ENCODE peak calls at places on chromosomes 16 and 17, in nine cellular contexts. E, S, V, H, K, J, C, B and Y are unnamed samples.

GRCh38 chr16:87541004-87541881 is 48.4 kb upstream of the ZCCHC14 start:
- DNase-seq in E (no peak), S (no peak), V (peak; percentile 35), H (no peak), K (peak; percentile 67), J (peak; percentile 33), C (no peak), B (peak; percentile 79), Y (peak; percentile 16)

GRCh38 chr16:1101133-1101532 is 5.1 kb upstream of the C1QTNF8 start:
- DNase-seq in E (no peak), S (no peak), V (no peak), H (no peak), K (no peak), J (no peak), C (no peak), B (no peak), Y (no peak)

GRCh38 chr17:42984486-42984885 is 4.1 kb downstream of the RUNDC1 start:
- DNase-seq in E (no peak), S (no peak), V (no peak), H (no peak), K (no peak), J (no peak), C (no peak), B (no peak), Y (no peak)

GRCh38 chr17:45946841-45947256 is 52.2 kb upstream of the STH start:
- DNase-seq in E (no peak), S (no peak), V (no peak), H (no peak), K (no peak), J (no peak), C (no peak), B (no peak), Y (no peak)

GRCh38 chr17:78112508-78113471 is 15.8 kb downstream of the TMC6 start:
- DNase-seq in E (peak; percentile 89), S (peak; percentile 78), V (peak; percentile 58), H (peak; percentile 74), K (no peak), J (peak; percentile 85), C (peak; percentile 86), B (peak; percentile 13), Y (peak; percentile 68)

GRCh38 chr17:45018514-45019176 is 32.8 kb downstream of the DCAKD start:
- DNase-seq in E (no peak), S (no peak), V (peak; percentile 30), H (no peak), K (no peak), J (peak; percentile 41), C (peak; percentile 28), B (peak; percentile 11), Y (no peak)

GRCh38 chr16:35599429-35600165 is 2140.2 kb downstream of the TP53TG3F start:
- DNase-seq in E (no peak), S (no peak), V (no peak), H (no peak), K (no peak), J (no peak), C (no peak), B (no peak), Y (no peak)

GRCh38 chr16:16992986-16993783 is 477.6 kb downstream of the XYLT1 start:
- DNase-seq in E (no peak), S (no peak), V (no peak), H (peak; percentile 5), K (no peak), J (no peak), C (no peak), B (no peak), Y (peak; percentile 25)

GRCh38 chr16:50381679-50382440 is 13.1 kb upstream of the BRD7 start:
- DNase-seq in E (no peak), S (no peak), V (no peak), H (no peak), K (no peak), J (no peak), C (peak; percentile 19), B (no peak), Y (no peak)

GRCh38 chr17:20010886-20011402 is 1.8 kb downstream of the SPECC1 start:
- DNase-seq in E (no peak), S (no peak), V (no peak), H (no peak), K (no peak), J (no peak), C (no peak), B (no peak), Y (no peak)
- H3K4me3 ChIP-seq in E (no peak overlapping the region), S (no peak overlapping the region), V (no peak overlapping the region), H (no peak overlapping the region), K (peak overlapping the region; percentile 80), J (no peak overlapping the region), C (no peak overlapping the region), B (no peak overlapping the region), Y (no peak overlapping the region)

GRCh38 chr17:82863646-82863940 is 23.8 kb upstream of the ZNF750 start:
- DNase-seq in E (no peak), S (no peak), V (no peak), H (no peak), K (no peak), J (no peak), C (no peak), B (no peak), Y (no peak)
- H3K4me1 ChIP-seq in E (peaks cover 22% of the 10 kb centered on the region), S (peaks cover 37% of the 10 kb centered on the region), V (peaks cover 4% of the 10 kb centered on the region), H (peaks cover 69% of the 10 kb centered on the region), K (peaks cover 3% of the 10 kb centered on the region), J (peaks cover 45% of the 10 kb centered on the region), C (peaks cover 11% of the 10 kb centered on the region), B (peaks cover 32% of the 10 kb centered on the region), Y (no peaks in the 10 kb centered on the region)

GRCh38 chr17:61839300-61839786 is 24.0 kb downstream of the BRIP1 start:
- DNase-seq in E (no peak), S (no peak), V (no peak), H (no peak), K (no peak), J (no peak), C (no peak), B (no peak), Y (no peak)

GRCh38 chr17:61834610-61835009 is 28.7 kb downstream of the BRIP1 start:
- DNase-seq in E (no peak), S (no peak), V (no peak), H (no peak), K (no peak), J (no peak), C (no peak), B (no peak), Y (no peak)

GRCh38 chr17:61837175-61838051 is 25.9 kb downstream of the BRIP1 start:
- DNase-seq in E (no peak), S (peak; percentile 21), V (peak; percentile 16), H (peak; percentile 50), K (no peak), J (peak; percentile 60), C (peak; percentile 75), B (peak; percentile 81), Y (peak; percentile 67)

GRCh38 chr17:61833536-61834203 is 29.7 kb downstream of the BRIP1 start:
- DNase-seq in E (no peak), S (no peak), V (no peak), H (no peak), K (no peak), J (no peak), C (no peak), B (peak; percentile 76), Y (no peak)

DNA sequence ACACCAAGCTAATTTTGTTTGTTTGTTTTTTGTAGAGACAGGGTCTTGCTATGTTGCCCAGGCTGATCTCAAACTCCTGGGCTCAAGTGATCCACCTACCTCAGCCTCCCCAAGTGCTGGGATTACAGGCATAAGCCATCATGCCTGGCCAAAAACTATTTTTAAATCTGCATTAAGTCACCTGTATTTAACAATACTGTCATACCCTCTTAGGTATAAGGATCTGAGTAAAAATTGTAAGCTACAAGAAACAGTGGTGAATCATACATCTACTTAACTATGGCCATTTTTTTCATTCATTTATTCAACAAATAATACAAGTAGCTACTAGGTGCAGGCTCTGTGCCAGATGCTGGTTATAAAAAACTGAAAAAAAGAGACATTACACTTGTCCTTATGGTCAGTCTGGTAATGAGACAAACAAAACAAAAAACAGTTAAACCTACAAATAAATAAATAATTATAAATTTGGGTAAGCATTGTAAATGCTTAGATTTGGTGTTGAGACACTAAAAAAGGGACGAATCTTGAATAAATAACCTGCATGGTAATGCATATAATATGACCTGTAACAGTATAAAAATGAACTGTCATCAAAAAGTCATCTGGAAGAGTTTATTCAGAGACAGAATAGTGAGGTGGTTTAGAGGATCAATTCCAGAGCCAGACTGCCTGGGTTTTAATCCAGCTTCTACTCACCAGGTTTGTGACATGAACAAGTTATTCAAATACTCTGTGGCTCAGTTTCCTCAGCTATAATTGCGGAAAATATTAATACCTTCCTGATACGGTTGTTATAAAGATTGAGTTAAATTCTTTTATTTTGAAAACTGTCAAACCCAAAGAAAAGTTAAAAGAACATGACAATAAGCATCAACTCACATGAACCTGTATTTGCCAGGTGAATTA is 26.8 kb downstream of the BRIP1 start:
- DNase-seq in E (no peak), S (no peak), V (no peak), H (no peak), K (no peak), J (no peak), C (no peak), B (peak; percentile 11), Y (no peak)
- H3K27ac ChIP-seq in E (no peak overlapping the region), S (no peak overlapping the region), V (no peak overlapping the region), H (no peak overlapping the region), K (no peak overlapping the region), J (no peak overlapping the region), C (no peak overlapping the region), B (no peak overlapping the region), Y (no peak overlapping the region)

GRCh38 chr16:85568519-85568918 is 44.6 kb upstream of the GSE1 start:
- DNase-seq in E (peak; percentile 87), S (no peak), V (no peak), H (no peak), K (no peak), J (peak; percentile 84), C (peak; percentile 53), B (no peak), Y (peak; percentile 96)

GRCh38 chr16:85567101-85567866 is 45.8 kb upstream of the GSE1 start:
- DNase-seq in E (no peak), S (no peak), V (no peak), H (no peak), K (no peak), J (peak; percentile 89), C (no peak), B (no peak), Y (peak; percentile 95)

GRCh38 chr16:85565340-85565739 is 47.8 kb upstream of the GSE1 start:
- DNase-seq in E (no peak), S (no peak), V (no peak), H (no peak), K (no peak), J (no peak), C (no peak), B (no peak), Y (no peak)

GRCh38 chr16:85565796-85566501 is 47.2 kb upstream of the GSE1 start:
- DNase-seq in E (no peak), S (no peak), V (no peak), H (no peak), K (no peak), J (no peak), C (no peak), B (no peak), Y (no peak)

DNA sequence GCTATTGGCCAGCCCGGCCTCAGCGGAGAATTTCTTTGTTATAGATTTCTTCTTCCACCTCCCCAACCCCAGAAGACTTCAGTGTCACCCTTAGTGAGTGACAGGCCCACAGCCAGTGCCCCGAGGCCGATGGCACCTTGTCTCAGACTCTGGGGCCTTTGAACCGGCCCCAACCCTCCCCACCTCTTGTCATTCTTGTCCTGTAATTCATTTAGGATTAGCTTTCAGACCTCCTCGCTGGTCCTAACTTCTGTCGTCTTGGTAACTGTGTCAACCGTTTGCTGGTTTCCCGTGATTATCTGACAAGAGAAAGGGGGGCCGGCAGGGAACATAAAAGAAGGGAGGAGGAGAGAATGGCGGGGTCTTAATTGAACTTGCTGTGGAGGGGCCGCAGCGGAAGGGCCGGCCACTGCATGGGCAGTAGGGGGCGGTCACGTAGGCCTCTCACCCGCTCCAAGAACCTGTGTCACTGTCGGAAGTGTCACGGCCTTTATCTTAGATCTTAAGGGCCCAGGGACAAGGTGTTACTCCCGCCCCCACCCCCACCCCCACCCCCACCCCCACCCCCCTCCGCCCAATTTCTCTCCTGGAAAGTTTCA is 46.5 kb upstream of the GSE1 start:
- DNase-seq in E (no peak), S (no peak), V (no peak), H (no peak), K (no peak), J (peak; percentile 55), C (no peak), B (no peak), Y (no peak)
- H3K4me3 ChIP-seq in E (no peak overlapping the region), S (no peak overlapping the region), V (no peak overlapping the region), H (no peak overlapping the region), K (no peak overlapping the region), J (no peak overlapping the region), C (no peak overlapping the region), B (no peak overlapping the region), Y (no peak overlapping the region)